ENCODE peak calls at places on chromosomes 2 and 18, in nine cellular contexts. E is heart right ventricle; Q is sigmoid colon; C is CD8-positive, alpha-beta memory T cell; I is GM23338; Y is right atrium auricular region; S is fibroblast of lung; K is uterus; Z is naive thymus-derived CD4-positive, alpha-beta T cell. B is an unnamed sample.

GRCh38 chr2:15471606-15472005 is 89.5 kb downstream of the NBAS start:
- DNase-seq in E (no peak), Q (no peak), C (no peak), I (peak; percentile 22), Y (no peak), S (no peak), K (no peak), Z (no peak), B (no peak)

GRCh38 chr2:34652636-34653035 is 1053.5 kb upstream of the FAM98A start:
- DNase-seq in E (no peak), Q (no peak), C (no peak), I (peak; percentile 48), Y (no peak), S (peak; percentile 2), K (no peak), Z (no peak), B (peak; percentile 7)

GRCh38 chr2:9771481-9772017 is 71.7 kb upstream of the TAF1B start:
- DNase-seq in E (no peak), Q (no peak), C (no peak), I (peak; percentile 58), Y (no peak), S (peak; percentile 68), K (no peak), Z (no peak), B (no peak)

GRCh38 chr2:223598994-223599645 is 3.0 kb downstream of the SCG2 start:
- DNase-seq in E (no peak), Q (no peak), C (no peak), I (no peak), Y (no peak), S (peak; percentile 89), K (no peak), Z (no peak), B (peak; percentile 14)

GRCh38 chr18:58175122-58175687 is 131.2 kb downstream of the NEDD4L start:
- DNase-seq in E (no peak), Q (no peak), C (no peak), I (no peak), Y (peak; percentile 28), S (no peak), K (no peak), Z (no peak), B (no peak)

GRCh38 chr18:995641-996040 is 91.0 kb downstream of the ADCYAP1 start:
- DNase-seq in E (no peak), Q (no peak), C (no peak), I (no peak), Y (no peak), S (peak; percentile 93), K (no peak), Z (no peak), B (peak; percentile 58)

GRCh38 chr2:42046819-42047487 is 868 bp upstream of the PKDCC start:
- DNase-seq in E (peak; percentile 32), Q (peak; percentile 72), C (no peak), I (peak; percentile 91), Y (no peak), S (peak; percentile 29), K (peak; percentile 58), Z (peak; percentile 9), B (no peak)

GRCh38 chr2:172554352-172555271 is 1.3 kb upstream of the PDK1 start:
- DNase-seq in E (no peak), Q (no peak), C (peak; percentile 8), I (no peak), Y (no peak), S (no peak), K (no peak), Z (no peak), B (peak; percentile 25)

GRCh38 chr2:205407984-205408383 is 274.3 kb upstream of the NRP2 start:
- DNase-seq in E (no peak), Q (no peak), C (no peak), I (no peak), Y (no peak), S (peak; percentile 87), K (no peak), Z (no peak), B (no peak)

GRCh38 chr18:46335551-46336059 is 231.4 kb downstream of the HAUS1 start:
- DNase-seq in E (no peak), Q (peak; percentile 58), C (no peak), I (peak; percentile 88), Y (no peak), S (peak; percentile 18), K (no peak), Z (no peak), B (peak; percentile 12)

GRCh38 chr2:80303006-80303741 is 1.4 kb downstream of the LRRTM1 start:
- DNase-seq in E (no peak), Q (no peak), C (no peak), I (peak; percentile 67), Y (no peak), S (peak; percentile 8), K (no peak), Z (no peak), B (no peak)

GRCh38 chr2:35114765-35115164 is 1240.8 kb upstream of the CRIM1 start:
- DNase-seq in E (no peak), Q (no peak), C (no peak), I (peak; percentile 58), Y (no peak), S (no peak), K (no peak), Z (no peak), B (no peak)

GRCh38 chr18:67783215-67783946 is 266.9 kb upstream of the DSEL start:
- DNase-seq in E (no peak), Q (no peak), C (no peak), I (no peak), Y (no peak), S (peak; percentile 94), K (no peak), Z (no peak), B (peak; percentile 95)

GRCh38 chr2:73013941-73014340 is 57.6 kb downstream of the SFXN5 start:
- DNase-seq in E (no peak), Q (no peak), C (no peak), I (no peak), Y (no peak), S (peak; percentile 71), K (no peak), Z (no peak), B (peak; percentile 50)

GRCh38 chr2:71995067-71995665 is 152.5 kb downstream of the CYP26B1 start:
- DNase-seq in E (no peak), Q (no peak), C (no peak), I (peak; percentile 55), Y (no peak), S (peak; percentile 10), K (no peak), Z (no peak), B (peak; percentile 28)

GRCh38 chr2:83364264-83364663 is 1094.8 kb downstream of the SUCLG1 start:
- DNase-seq in E (no peak), Q (no peak), C (no peak), I (no peak), Y (no peak), S (peak; percentile 15), K (no peak), Z (no peak), B (no peak)

GRCh38 chr2:241820625-241821384 is 11.8 kb downstream of the NEU4 start:
- DNase-seq in E (no peak), Q (peak; percentile 58), C (no peak), I (no peak), Y (no peak), S (no peak), K (no peak), Z (no peak), B (no peak)

GRCh38 chr2:144156736-144157645 is 362.9 kb downstream of the ZEB2 start:
- DNase-seq in E (no peak), Q (no peak), C (no peak), I (peak; percentile 40), Y (no peak), S (no peak), K (no peak), Z (no peak), B (no peak)

DNA sequence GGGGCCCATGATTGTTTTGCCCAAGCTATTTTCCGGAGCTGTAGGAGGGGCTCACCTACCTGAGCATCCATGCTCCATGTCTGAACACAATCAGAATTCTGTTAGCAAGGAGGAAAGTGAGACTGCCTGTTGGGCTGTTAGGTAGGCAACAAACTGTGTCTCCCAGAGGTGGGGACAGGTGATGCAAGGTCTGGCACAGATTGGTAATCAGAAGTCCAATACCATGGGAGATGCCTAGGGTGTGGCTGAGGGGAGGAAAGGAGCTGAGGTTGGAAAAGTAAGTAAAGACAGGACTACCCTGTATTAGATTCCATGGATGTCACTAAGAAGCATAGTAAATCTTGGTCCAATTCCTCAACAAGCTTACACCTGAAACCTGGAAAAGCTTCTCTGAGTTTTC is 3.0 kb downstream of the LYPD6B start:
- DNase-seq in E (no peak), Q (no peak), C (no peak), I (no peak), Y (no peak), S (no peak), K (no peak), Z (no peak), B (no peak)
- H3K27me3 ChIP-seq in E (peaks cover 30% of the 10 kb centered on the region), Q (peaks cover 35% of the 10 kb centered on the region), C (no peaks in the 10 kb centered on the region), I (peaks cover 29% of the 10 kb centered on the region), Y (no peaks in the 10 kb centered on the region), S (peaks cover 23% of the 10 kb centered on the region), K (no peaks in the 10 kb centered on the region), Z (no peaks in the 10 kb centered on the region), B (no peaks in the 10 kb centered on the region)

DNA sequence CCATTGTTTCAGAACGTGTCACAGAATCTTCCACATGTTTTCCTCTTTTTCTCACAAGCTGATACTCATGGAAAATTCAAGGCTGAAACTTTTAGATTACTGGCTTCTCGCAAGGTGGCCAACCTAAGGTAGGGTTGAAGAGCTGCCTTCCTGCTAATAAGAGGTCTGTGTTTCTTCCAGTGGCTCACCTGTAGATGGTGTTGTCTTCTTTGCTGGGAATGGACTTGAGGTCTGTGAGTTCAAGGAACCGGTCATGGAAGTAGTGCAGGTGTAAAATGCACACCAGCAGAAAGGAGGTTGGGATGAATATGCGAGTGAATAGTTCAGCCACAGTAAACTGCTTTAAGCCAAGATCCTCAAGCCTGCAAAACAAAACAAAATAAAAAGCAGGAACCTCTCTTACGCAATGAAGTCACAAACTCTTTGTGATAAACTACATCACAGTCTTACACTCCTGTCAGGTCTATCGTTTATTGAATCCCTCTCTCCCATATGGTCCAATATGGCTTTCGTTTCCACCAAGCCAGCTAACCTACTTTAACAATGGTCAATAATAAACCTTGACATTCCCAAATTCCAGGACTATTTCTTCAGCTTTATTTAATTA is 258.9 kb downstream of the NAPG start:
- DNase-seq in E (no peak), Q (no peak), C (no peak), I (no peak), Y (no peak), S (no peak), K (no peak), Z (no peak), B (no peak)
- H3K4me3 ChIP-seq in E (no peak overlapping the region), Q (no peak overlapping the region), C (no peak overlapping the region), I (no peak overlapping the region), Y (no peak overlapping the region), S (no peak overlapping the region), K (no peak overlapping the region), Z (no peak overlapping the region), B (no peak overlapping the region)

GRCh38 chr2:29115797-29116781 is 874 bp downstream of the CLIP4 start:
- DNase-seq in E (peak; percentile 54), Q (peak; percentile 89), C (peak; percentile 73), I (peak; percentile 51), Y (peak; percentile 84), S (peak; percentile 79), K (peak; percentile 65), Z (peak; percentile 39), B (peak; percentile 84)
- H3K27me3 ChIP-seq in E (no peaks in the 10 kb centered on the region), Q (no peaks in the 10 kb centered on the region), C (no peaks in the 10 kb centered on the region), I (peaks cover 60% of the 10 kb centered on the region), Y (no peaks in the 10 kb centered on the region), S (no peaks in the 10 kb centered on the region), K (no peaks in the 10 kb centered on the region), Z (no peaks in the 10 kb centered on the region), B (no peaks in the 10 kb centered on the region)

DNA sequence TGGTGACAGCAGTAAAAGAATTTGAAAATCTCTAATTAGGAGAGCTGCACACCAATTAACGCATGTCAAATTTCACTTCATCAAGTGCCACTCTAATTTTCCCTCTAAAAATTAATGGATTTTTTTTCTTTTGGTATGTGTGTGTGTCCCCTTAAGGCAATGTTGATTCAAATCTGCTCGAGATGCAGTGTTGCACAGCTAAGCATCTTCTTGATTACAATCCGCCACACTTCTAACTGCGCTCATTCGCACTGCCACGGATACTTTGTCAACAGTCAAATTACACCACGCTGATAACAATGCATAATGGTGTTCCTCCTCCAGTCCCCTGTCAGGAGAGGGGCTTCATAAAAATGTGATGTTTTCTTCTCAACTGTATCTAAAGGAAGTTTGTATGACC is 261.4 kb downstream of the MEIS1 start:
- DNase-seq in E (no peak), Q (no peak), C (no peak), I (no peak), Y (no peak), S (no peak), K (peak; percentile 32), Z (no peak), B (no peak)
- H3K4me3 ChIP-seq in E (no peak overlapping the region), Q (peak overlapping the region; percentile 56), C (no peak overlapping the region), I (no peak overlapping the region), Y (no peak overlapping the region), S (no peak overlapping the region), K (no peak overlapping the region), Z (no peak overlapping the region), B (no peak overlapping the region)

B was measured in bronchial epithelial cell.